ENCODE peak calls at places on chromosomes 7 and 10, in eight cellular contexts. K, Y, S, L, A, Q, O and T are unnamed samples.

GRCh38 chr7:140403878-140404564 is at the start of gene RAB19:
- DNase-seq in Q (no peak), S (no peak), A (peak), L (no peak), K (peak), O (peak), Y (no peak), T (peak)

GRCh38 chr7:107999814-108000560 is 3.0 kb downstream of the LAMB1 start:
- DNase-seq in S (no peak), A (no peak), O (no peak), L (no peak), K (no peak), Q (peak), Y (no peak), T (no peak)

GRCh38 chr10:32446701-32447406 is 914 bp downstream of the CCDC7 start:
- DNase-seq in A (peak), K (no peak), Y (no peak), L (peak), S (no peak), O (no peak), Q (peak), T (no peak)

GRCh38 chr10:18497955-18498354 is 153.4 kb downstream of the NSUN6 start:
- DNase-seq in L (no peak), S (no peak), Y (no peak), O (no peak), Q (no peak), K (no peak), A (no peak), T (no peak)

GRCh38 chr10:70925377-70926214 is 37.2 kb upstream of the PCBD1 start:
- DNase-seq in O (peak), L (peak), Q (peak), A (no peak), S (peak), Y (peak), K (peak), T (peak)

GRCh38 chr10:77846718-77847311 is 79.7 kb downstream of the DLG5 start:
- DNase-seq in Y (peak), O (peak), S (peak), L (peak), Q (peak), K (peak), A (peak), T (peak)

GRCh38 chr10:98391578-98391991 is 23.4 kb downstream of the PYROXD2 start:
- DNase-seq in L (no peak), A (no peak), Y (peak), S (no peak), O (peak), K (no peak), Q (no peak), T (no peak)

GRCh38 chr10:45373003-45373782 is 823 bp upstream of the ALOX5 start:
- DNase-seq in A (no peak), S (no peak), L (no peak), O (peak), Q (no peak), Y (no peak), K (no peak), T (peak)

GRCh38 chr7:17159500-17160037 is 138.9 kb upstream of the AHR start:
- DNase-seq in L (no peak), Y (no peak), A (no peak), Q (no peak), K (no peak), S (no peak), O (no peak), T (no peak)

GRCh38 chr10:87991946-87992345 is 128.5 kb downstream of the PTEN start:
- DNase-seq in K (no peak), L (peak), O (no peak), S (no peak), Q (no peak), A (no peak), Y (no peak), T (no peak)

GRCh38 chr7:135121868-135122267 is 26.0 kb upstream of the TMEM140 start:
- DNase-seq in K (no peak), L (no peak), S (no peak), Q (peak), Y (no peak), A (no peak), O (no peak), T (no peak)

GRCh38 chr10:113232928-113233511 is 283.0 kb downstream of the TCF7L2 start:
- DNase-seq in L (no peak), Q (no peak), A (no peak), S (no peak), Y (no peak), O (no peak), K (no peak), T (no peak)

GRCh38 chr10:48464871-48465736 is 139.8 kb downstream of the ARHGAP22 start:
- DNase-seq in A (no peak), O (no peak), L (no peak), S (no peak), K (no peak), Y (no peak), Q (no peak), T (peak)

GRCh38 chr7:120680986-120681385 is 177.0 kb downstream of the TSPAN12 start:
- DNase-seq in A (no peak), Q (no peak), K (no peak), S (no peak), Y (no peak), O (no peak), L (no peak), T (no peak)